ENCODE peak calls at places on chromosome 19, in nine cellular contexts. V, Z, N, F, X, R, U, T and C are unnamed samples.

GRCh38 chr19:38817081-38817480 is 4.3 kb upstream of the LGALS4 start:
- DNase-seq in R (no peak), N (no peak), X (no peak), V (no peak), Z (no peak), U (no peak), F (no peak), T (no peak), C (no peak)

GRCh38 chr19:46660008-46660517 is 919 bp downstream of the DACT3 start:
- DNase-seq in U (no peak), X (no peak), N (no peak), V (no peak), T (peak; percentile 41), Z (no peak), R (no peak), F (no peak), C (no peak)

GRCh38 chr19:35851213-35852028 is 883 bp downstream of the NPHS1 start:
- DNase-seq in T (no peak), X (no peak), F (no peak), U (no peak), R (no peak), Z (no peak), V (no peak), N (no peak), C (no peak)

GRCh38 chr19:4301590-4302237 is 475 bp downstream of the TMIGD2 start:
- DNase-seq in F (no peak), T (no peak), U (no peak), Z (no peak), X (no peak), V (no peak), N (no peak), R (no peak), C (no peak)

GRCh38 chr19:1929051-1929742 is 11.8 kb upstream of the CSNK1G2 start:
- DNase-seq in V (peak; percentile 76), T (peak; percentile 77), R (peak; percentile 75), F (peak; percentile 75), U (no peak), X (peak; percentile 84), N (peak; percentile 58), Z (peak; percentile 87), C (peak; percentile 61)

GRCh38 chr19:3186377-3186688 is 603 bp downstream of the NCLN start:
- DNase-seq in F (peak; percentile 19), T (no peak), X (no peak), Z (no peak), U (no peak), V (no peak), R (no peak), N (peak; percentile 15), C (no peak)

GRCh38 chr19:45746866-45747265 is 13.6 kb downstream of the MEIOSIN start:
- DNase-seq in Z (no peak), F (peak; percentile 65), X (no peak), U (no peak), V (no peak), R (no peak), N (no peak), T (no peak), C (no peak)

GRCh38 chr19:3358919-3359849 is 7.2 kb upstream of the NFIC start:
- DNase-seq in F (peak; percentile 54), V (peak; percentile 63), N (no peak), U (no peak), X (peak; percentile 41), T (peak; percentile 77), Z (no peak), R (peak; percentile 46), C (no peak)

GRCh38 chr19:4277051-4277700 is 1.9 kb upstream of the SHD start:
- DNase-seq in Z (no peak), R (no peak), V (no peak), F (no peak), X (no peak), U (no peak), T (no peak), N (no peak), C (no peak)

GRCh38 chr19:38488096-38488495 is 54.6 kb downstream of the RYR1 start:
- DNase-seq in U (no peak), R (no peak), Z (no peak), N (no peak), V (no peak), T (no peak), F (no peak), X (no peak), C (no peak)

GRCh38 chr19:46511237-46511636 is 15.6 kb upstream of the PNMA8B start:
- DNase-seq in R (no peak), N (no peak), T (no peak), X (no peak), U (no peak), F (no peak), V (no peak), Z (no peak), C (no peak)